ENCODE peak calls at places on chromosomes 6 and 20, in seven cellular contexts. M is brain microvascular endothelial cell, G is GM23338, A is adrenal gland, D is spleen, R is pancreas, E is psoas muscle. L is an unnamed sample.
A peak's percentile ranks its signal among the peaks of the same experiment; 100 is the strongest.

GRCh38 chr6:56223995-56224394 is 23.4 kb downstream of the COL21A1 start:
- DNase-seq in A (no peak), R (no peak), E (no peak), G (no peak), D (no peak), M (peak; percentile 79), L (no peak)

GRCh38 chr20:47150403-47151152 is 205.9 kb downstream of the ZMYND8 start:
- DNase-seq in A (peak; percentile 54), G (peak; percentile 95), M (peak; percentile 77), D (no peak), R (no peak), E (peak; percentile 53), L (no peak)

GRCh38 chr20:11044561-11044960 is 370.8 kb upstream of the JAG1 start:
- DNase-seq in E (no peak), G (no peak), A (no peak), D (no peak), M (no peak), R (no peak), L (no peak)

GRCh38 chr6:110296151-110297028 is 61.8 kb downstream of the METTL24 start:
- DNase-seq in D (no peak), M (no peak), R (no peak), E (no peak), G (no peak), A (no peak), L (peak; percentile 1)

GRCh38 chr20:7692478-7692877 is 247.8 kb downstream of the HAO1 start:
- DNase-seq in A (no peak), D (no peak), M (no peak), G (no peak), R (no peak), E (no peak), L (no peak)

GRCh38 chr6:5749666-5750215 is 257.0 kb downstream of the NRN1 start:
- DNase-seq in M (no peak), A (no peak), D (no peak), G (no peak), R (no peak), E (no peak), L (no peak)

GRCh38 chr20:1702855-1703254 is 45.3 kb upstream of the SIRPG start:
- DNase-seq in D (no peak), E (no peak), R (no peak), M (no peak), G (no peak), A (no peak), L (no peak)

GRCh38 chr6:78324213-78324612 is 543.1 kb upstream of the IRAK1BP1 start:
- DNase-seq in R (no peak), E (no peak), D (no peak), M (peak; percentile 47), A (no peak), G (no peak), L (no peak)

GRCh38 chr6:92011681-92012245 is 1407.6 kb downstream of the EPHA7 start:
- DNase-seq in D (peak; percentile 69), M (no peak), R (peak; percentile 42), E (no peak), A (no peak), G (no peak), L (no peak)

GRCh38 chr20:45611054-45611453 is 18.5 kb upstream of the WFDC10A start:
- DNase-seq in E (no peak), D (no peak), M (peak; percentile 73), R (no peak), A (no peak), G (no peak), L (no peak)

GRCh38 chr6:132227937-132228336 is 173.3 kb downstream of the MOXD1 start:
- DNase-seq in R (no peak), D (no peak), E (no peak), A (no peak), G (no peak), M (peak; percentile 77), L (no peak)

GRCh38 chr20:20085812-20086211 is 33.5 kb downstream of the CFAP61 start:
- DNase-seq in M (no peak), A (no peak), E (no peak), D (no peak), G (no peak), R (no peak), L (no peak)

GRCh38 chr6:47484616-47485015 is 7.0 kb downstream of the CD2AP start:
- DNase-seq in R (no peak), E (no peak), G (no peak), A (no peak), D (no peak), M (peak; percentile 60), L (no peak)

GRCh38 chr6:151721671-151722070 is 85.8 kb upstream of the ESR1 start:
- DNase-seq in D (no peak), M (no peak), R (no peak), G (no peak), E (no peak), A (no peak), L (no peak)

GRCh38 chr6:125789576-125790402 is 971 bp upstream of the NCOA7 start:
- DNase-seq in D (peak; percentile 85), M (peak; percentile 32), A (peak; percentile 76), G (peak; percentile 63), R (peak; percentile 63), E (peak; percentile 57), L (peak; percentile 67)

GRCh38 chr6:144194293-144194828 is 44.0 kb downstream of the STX11 start:
- DNase-seq in G (no peak), M (no peak), D (no peak), A (no peak), R (no peak), E (no peak), L (no peak)

GRCh38 chr20:62506791-62507190 is 31.0 kb upstream of the GATA5 start:
- DNase-seq in D (no peak), R (no peak), M (no peak), G (no peak), E (no peak), A (no peak), L (no peak)

GRCh38 chr20:13771853-13772453 is 12.8 kb downstream of the ESF1 start:
- DNase-seq in A (no peak), E (no peak), G (peak; percentile 55), R (no peak), M (no peak), D (no peak), L (no peak)

GRCh38 chr6:105873256-105873704 is 212.9 kb upstream of the PRDM1 start:
- DNase-seq in D (no peak), G (no peak), A (no peak), M (no peak), R (no peak), E (no peak), L (no peak)

GRCh38 chr20:38723069-38723981 is 961 bp upstream of the SLC32A1 start:
- DNase-seq in R (no peak), G (peak; percentile 61), A (no peak), D (no peak), E (no peak), M (no peak), L (no peak)

GRCh38 chr20:38724603-38725457 is 544 bp downstream of the SLC32A1 start:
- DNase-seq in E (no peak), G (peak; percentile 92), M (no peak), A (no peak), R (peak; percentile 56), D (no peak), L (no peak)

GRCh38 chr20:38725458-38725958 is 1.2 kb downstream of the SLC32A1 start:
- DNase-seq in D (no peak), R (no peak), M (no peak), G (no peak), E (no peak), A (no peak), L (no peak)

GRCh38 chr20:38723982-38724602 is at the start of gene SLC32A1:
- DNase-seq in E (no peak), M (no peak), D (no peak), R (no peak), G (peak; percentile 80), A (no peak), L (no peak)

GRCh38 chr20:38722708-38723068 is 1.6 kb upstream of the SLC32A1 start:
- DNase-seq in E (no peak), A (no peak), M (no peak), D (no peak), R (no peak), G (peak; percentile 65), L (no peak)
- H3K27me3 ChIP-seq in E (peaks cover 99% of the 10 kb centered on the region), A (peaks cover 73% of the 10 kb centered on the region), M (peaks cover 87% of the 10 kb centered on the region), D (peaks cover 33% of the 10 kb centered on the region), R (no peaks in the 10 kb centered on the region), G (peaks cover 99% of the 10 kb centered on the region), L (peaks cover 73% of the 10 kb centered on the region)

DNA sequence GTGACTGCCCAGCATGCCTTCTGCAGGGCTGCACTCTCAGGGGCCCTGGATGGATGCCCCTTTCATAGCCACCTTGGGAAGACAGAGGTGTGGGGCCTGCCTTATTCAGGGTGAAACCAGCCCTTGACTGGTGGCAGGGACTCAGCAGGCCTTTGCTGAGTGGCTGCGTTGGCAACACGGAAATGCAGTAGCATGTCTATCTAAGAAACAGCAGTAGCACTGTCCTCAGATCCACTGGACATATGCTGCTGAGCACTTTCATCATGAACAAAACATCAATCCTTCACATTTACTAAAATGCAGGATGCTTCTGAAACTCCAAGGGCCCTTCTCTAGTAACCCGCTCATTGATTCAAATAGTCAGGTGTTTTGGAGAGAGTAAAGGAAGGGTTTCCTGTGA is 4.9 kb upstream of the TBXT start:
- DNase-seq in D (no peak), R (no peak), G (no peak), A (no peak), E (no peak), M (no peak), L (no peak)
- H3K27me3 ChIP-seq in D (peaks cover 2% of the 10 kb centered on the region), R (no peaks in the 10 kb centered on the region), G (peaks cover 78% of the 10 kb centered on the region), A (peaks cover 27% of the 10 kb centered on the region), E (peaks cover 67% of the 10 kb centered on the region), M (peaks cover 48% of the 10 kb centered on the region), L (peaks cover 11% of the 10 kb centered on the region)

DNA sequence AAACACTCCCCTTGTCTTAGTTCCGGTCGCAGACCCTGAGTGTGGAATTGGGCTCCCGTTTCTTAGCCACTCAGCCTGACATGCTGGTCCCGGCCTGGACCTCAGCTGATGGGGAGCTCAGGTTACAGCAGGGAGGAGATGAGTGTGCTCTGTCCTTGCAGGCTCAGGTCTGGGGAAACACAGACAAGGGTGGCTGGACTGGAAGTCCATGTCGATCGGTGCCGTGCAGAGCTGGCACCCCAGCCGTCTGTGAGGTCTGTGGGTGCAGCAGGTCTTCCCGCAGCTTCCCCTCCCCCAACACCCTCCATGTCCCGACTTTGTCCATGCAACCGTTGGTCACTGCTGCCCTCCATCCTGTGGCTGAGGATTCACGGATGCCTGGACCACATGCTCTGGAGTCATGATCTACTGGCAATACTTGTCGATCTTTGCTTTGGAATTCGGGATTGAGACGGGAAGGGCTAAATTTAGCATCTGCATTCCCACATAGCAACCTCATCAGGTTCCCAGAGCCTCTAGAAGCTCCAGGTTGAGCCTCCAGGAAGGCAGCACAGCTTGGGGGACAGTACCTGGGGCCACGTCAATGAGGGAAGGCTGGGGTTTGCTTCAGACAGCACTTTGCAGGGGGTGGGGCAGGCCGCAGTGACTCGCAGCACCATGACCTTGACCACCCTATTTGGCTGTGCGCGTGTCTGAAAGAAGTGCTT is 118.8 kb downstream of the PSMB1 start:
- DNase-seq in E (no peak), R (no peak), M (no peak), D (no peak), G (peak; percentile 33), A (no peak), L (no peak)
- H3K27me3 ChIP-seq in E (no peaks in the 10 kb centered on the region), R (no peaks in the 10 kb centered on the region), M (no peaks in the 10 kb centered on the region), D (no peaks in the 10 kb centered on the region), G (no peaks in the 10 kb centered on the region), A (no peaks in the 10 kb centered on the region), L (peaks cover 3% of the 10 kb centered on the region)

DNA sequence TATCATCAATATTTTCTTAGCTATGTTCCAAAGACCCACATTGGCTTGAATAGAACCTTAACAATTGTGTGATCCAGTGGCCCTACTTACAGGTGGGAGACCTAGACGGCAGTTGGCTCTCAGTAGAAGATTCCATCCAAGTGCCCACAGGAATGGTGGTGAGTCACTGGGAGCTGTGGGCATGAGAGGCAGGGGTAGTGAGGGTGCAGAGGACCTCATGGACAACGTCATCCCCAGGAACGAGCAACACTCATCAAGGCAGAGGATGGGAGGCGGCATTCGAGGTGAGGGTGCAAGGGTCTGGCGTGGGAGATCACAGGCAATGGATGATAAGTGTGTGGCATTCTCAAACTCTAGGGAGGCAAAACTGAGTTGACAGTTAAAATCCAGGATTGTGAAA is 17.5 kb upstream of the SPO11 start:
- DNase-seq in E (no peak), A (no peak), D (no peak), M (no peak), R (no peak), G (no peak), L (no peak)
- H3K27me3 ChIP-seq in E (peaks cover 18% of the 10 kb centered on the region), A (peaks cover 9% of the 10 kb centered on the region), D (no peaks in the 10 kb centered on the region), M (no peaks in the 10 kb centered on the region), R (no peaks in the 10 kb centered on the region), G (no peaks in the 10 kb centered on the region), L (peaks cover 4% of the 10 kb centered on the region)

L was measured in CD8-positive, alpha-beta memory T cell.